ENCODE peak calls at places on chromosomes 6 and 20, in seven cellular contexts. T, I, S, F, O, J and N are unnamed samples.

GRCh38 chr20:51759769-51760510 is 8.2 kb downstream of the ATP9A start:
- DNase-seq in T (no peak), I (peak; percentile 26), S (peak; percentile 37), F (no peak), O (no peak), J (no peak), N (no peak)

GRCh38 chr6:34536251-34536958 is 19.7 kb downstream of the SPDEF start:
- DNase-seq in T (no peak), I (no peak), S (no peak), F (no peak), O (no peak), J (no peak), N (no peak)

GRCh38 chr6:140314675-140315074 is 940.2 kb upstream of the CITED2 start:
- DNase-seq in T (no peak), I (no peak), S (no peak), F (no peak), O (no peak), J (no peak), N (no peak)

GRCh38 chr6:31791324-31792089 is 4.0 kb downstream of the VARS1 start:
- DNase-seq in T (peak; percentile 39), I (peak; percentile 82), S (peak; percentile 72), F (peak; percentile 55), O (no peak), J (no peak), N (peak; percentile 76)

GRCh38 chr6:72952808-72953630 is 272.3 kb downstream of the KHDC1L start:
- DNase-seq in T (peak; percentile 51), I (no peak), S (peak; percentile 47), F (no peak), O (no peak), J (peak; percentile 34), N (no peak)

GRCh38 chr20:10240655-10241054 is 22.0 kb downstream of the SNAP25 start:
- DNase-seq in T (no peak), I (peak; percentile 36), S (no peak), F (no peak), O (no peak), J (no peak), N (peak; percentile 50)

GRCh38 chr6:958531-958930 is 265.6 kb upstream of the EXOC2 start:
- DNase-seq in T (peak; percentile 89), I (peak; percentile 26), S (peak; percentile 56), F (no peak), O (no peak), J (no peak), N (no peak)

GRCh38 chr6:49915035-49915434 is 48.7 kb upstream of the CRISP1 start:
- DNase-seq in T (no peak), I (peak; percentile 81), S (no peak), F (no peak), O (no peak), J (no peak), N (peak; percentile 44)

GRCh38 chr20:61682114-61682997 is 383.3 kb downstream of the TAF4 start:
- DNase-seq in T (no peak), I (no peak), S (no peak), F (no peak), O (no peak), J (no peak), N (no peak)

GRCh38 chr6:125375841-125376240 is 74.1 kb upstream of the HDDC2 start:
- DNase-seq in T (no peak), I (no peak), S (peak; percentile 50), F (no peak), O (no peak), J (no peak), N (no peak)

GRCh38 chr20:20065366-20065765 is 13.0 kb downstream of the CFAP61 start:
- DNase-seq in T (no peak), I (no peak), S (no peak), F (no peak), O (no peak), J (no peak), N (no peak)
- H3K23ac ChIP-seq in T (no peak overlapping the region), I (no peak overlapping the region), S (no peak overlapping the region), F (no peak overlapping the region), O (no peak overlapping the region), J (no peak overlapping the region), N (no peak overlapping the region)

DNA sequence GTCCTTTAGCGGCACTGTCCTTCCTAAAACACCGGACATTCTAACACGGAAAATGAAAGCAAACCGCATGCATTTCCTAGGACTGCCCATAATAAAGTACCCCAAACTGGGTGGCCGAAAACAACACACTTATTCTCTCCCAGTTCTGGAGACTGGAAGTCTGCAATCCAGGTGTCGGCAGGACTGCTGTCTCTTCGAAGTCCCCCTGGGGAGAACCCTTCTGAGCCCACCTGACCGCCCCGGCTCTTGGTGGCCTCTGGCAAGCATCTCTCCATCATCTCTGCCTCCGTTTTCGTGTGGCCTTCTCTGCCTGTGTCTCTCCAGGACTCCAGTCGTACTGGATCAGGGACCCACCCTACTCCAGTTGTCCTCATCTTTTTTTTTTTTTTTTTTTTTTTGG is 55.4 kb downstream of the SYNJ2 start:
- DNase-seq in T (no peak), I (no peak), S (no peak), F (no peak), O (no peak), J (no peak), N (no peak)
- H3K18ac ChIP-seq in T (no peak overlapping the region), I (no peak overlapping the region), S (no peak overlapping the region), F (no peak overlapping the region), O (no peak overlapping the region), J (no peak overlapping the region), N (no peak overlapping the region)

GRCh38 chr6:30572078-30572605 is 900 bp downstream of the ABCF1 start:
- DNase-seq in T (no peak), I (peak; percentile 21), S (no peak), F (no peak), O (no peak), J (peak; percentile 60), N (no peak)
- H3K23ac ChIP-seq in T (peak overlapping the region; percentile 63), I (no peak overlapping the region), S (no peak overlapping the region), F (no peak overlapping the region), O (no peak overlapping the region), J (no peak overlapping the region), N (no peak overlapping the region)

DNA sequence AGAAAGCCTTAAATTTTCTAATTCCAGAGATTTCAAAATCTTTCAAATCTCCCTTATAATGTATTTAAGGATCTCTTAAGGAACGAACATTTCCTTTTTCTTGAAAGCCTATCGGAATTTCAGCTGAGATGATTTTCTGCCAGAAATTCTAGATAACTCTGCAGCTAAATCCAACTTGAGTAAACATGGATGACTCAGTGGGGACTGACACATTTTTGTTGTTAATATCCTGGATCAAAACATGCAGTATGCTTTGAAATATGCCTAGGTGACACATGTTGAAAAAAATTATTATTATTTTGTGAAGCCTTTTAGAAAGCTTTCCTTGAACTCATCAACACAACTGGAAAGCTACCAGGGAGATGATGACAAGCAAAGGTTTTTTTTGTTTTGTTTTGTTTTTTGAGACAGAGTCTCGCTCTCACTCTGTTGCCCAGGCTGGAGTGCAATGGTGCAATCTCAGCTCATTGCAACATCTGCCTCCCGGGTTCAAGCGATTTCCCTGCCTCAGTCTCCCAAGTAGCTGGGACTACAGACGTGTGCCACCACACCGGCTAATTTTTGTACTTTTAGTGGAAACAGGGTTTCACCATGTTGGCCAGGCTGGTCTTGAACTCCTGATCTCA is 140.1 kb upstream of the SNX9 start:
- DNase-seq in T (peak; percentile 59), I (no peak), S (peak; percentile 19), F (no peak), O (no peak), J (peak; percentile 35), N (no peak)
- H3K18ac ChIP-seq in T (no peak overlapping the region), I (no peak overlapping the region), S (no peak overlapping the region), F (no peak overlapping the region), O (no peak overlapping the region), J (no peak overlapping the region), N (no peak overlapping the region)

GRCh38 chr6:142132625-142133024 is at the start of gene GJE1:
- DNase-seq in T (no peak), I (no peak), S (no peak), F (no peak), O (no peak), J (no peak), N (no peak)
- H3K23ac ChIP-seq in T (no peak within 1 kb of the TSS), I (no peak within 1 kb of the TSS), S (no peak within 1 kb of the TSS), F (no peak within 1 kb of the TSS), O (no peak within 1 kb of the TSS), J (no peak within 1 kb of the TSS), N (no peak within 1 kb of the TSS)

GRCh38 chr20:39242614-39243013 is 280.5 kb downstream of the DHX35 start:
- DNase-seq in T (no peak), I (no peak), S (no peak), F (no peak), O (no peak), J (no peak), N (no peak)
- H3K18ac ChIP-seq in T (no peak overlapping the region), I (no peak overlapping the region), S (no peak overlapping the region), F (no peak overlapping the region), O (no peak overlapping the region), J (no peak overlapping the region), N (no peak overlapping the region)

DNA sequence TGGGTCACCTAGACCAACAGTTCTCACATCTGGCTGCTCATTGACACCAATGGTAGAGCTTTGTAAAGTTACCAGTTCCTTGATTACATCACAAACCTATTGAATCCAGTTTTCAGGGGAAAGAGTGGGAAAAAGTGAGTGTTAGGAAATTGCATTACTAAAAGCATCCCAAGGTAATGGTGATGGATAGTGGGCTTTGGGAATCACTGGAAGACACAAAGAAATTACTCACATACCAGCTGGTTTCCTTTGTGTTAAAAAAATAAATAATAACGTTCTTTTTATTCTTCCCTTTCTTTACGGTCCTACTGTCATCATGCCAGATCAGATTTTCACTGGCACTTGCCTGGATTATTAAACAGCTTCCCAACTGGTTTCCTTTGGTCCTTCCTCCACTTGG is 370.7 kb downstream of the RFPL4B start:
- DNase-seq in T (no peak), I (no peak), S (no peak), F (no peak), O (no peak), J (no peak), N (no peak)
- H3K23ac ChIP-seq in T (no peak overlapping the region), I (no peak overlapping the region), S (no peak overlapping the region), F (no peak overlapping the region), O (no peak overlapping the region), J (no peak overlapping the region), N (no peak overlapping the region)

DNA sequence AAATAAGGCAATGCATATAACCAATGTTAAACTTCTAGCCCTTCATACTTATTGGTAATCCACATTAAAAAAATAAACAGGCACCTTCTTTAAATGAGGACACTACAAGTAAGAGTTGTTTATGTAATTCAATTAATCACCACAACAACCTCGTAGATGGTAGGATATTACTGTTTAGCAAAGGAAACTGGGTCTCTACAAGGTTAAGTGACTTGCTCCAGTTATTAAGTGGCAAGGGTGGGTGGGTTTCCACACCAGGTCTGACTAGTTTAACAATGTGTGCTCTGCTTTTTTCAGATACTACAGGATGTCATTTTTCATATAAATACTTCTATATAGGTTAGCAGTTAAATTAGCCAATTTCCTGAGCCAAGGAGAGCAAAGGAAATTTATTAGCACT is 129.1 kb downstream of the MAN1A1 start:
- DNase-seq in T (no peak), I (no peak), S (no peak), F (no peak), O (no peak), J (no peak), N (no peak)
- H3K18ac ChIP-seq in T (no peak overlapping the region), I (no peak overlapping the region), S (no peak overlapping the region), F (no peak overlapping the region), O (no peak overlapping the region), J (no peak overlapping the region), N (no peak overlapping the region)

DNA sequence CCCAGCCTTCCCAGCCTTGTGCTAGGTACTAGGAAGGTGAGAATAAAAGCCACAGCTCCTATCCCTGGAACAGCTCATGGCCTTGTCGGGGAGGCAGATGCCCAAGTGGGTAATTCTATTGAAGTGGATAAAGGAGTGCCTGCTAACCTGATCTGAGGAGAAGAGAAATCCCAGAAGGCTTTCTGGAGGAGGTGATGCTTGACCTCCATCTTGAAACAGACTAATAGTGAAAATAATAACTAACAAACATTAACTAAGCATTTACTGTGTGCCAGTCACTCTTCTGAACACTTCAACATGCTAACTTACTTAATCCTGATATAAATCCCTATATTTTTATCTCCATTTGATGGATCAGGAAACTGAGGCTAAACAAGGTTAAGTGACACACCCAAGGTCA is 493.2 kb upstream of the CHD6 start:
- DNase-seq in T (no peak), I (no peak), S (no peak), F (no peak), O (no peak), J (no peak), N (no peak)
- H3K23ac ChIP-seq in T (no peak overlapping the region), I (no peak overlapping the region), S (no peak overlapping the region), F (no peak overlapping the region), O (no peak overlapping the region), J (no peak overlapping the region), N (no peak overlapping the region)